ENCODE peak calls at places on chromosomes 4 and X, in five cellular contexts. H is NCI-H460, A is psoas muscle, S is posterior cingulate gyrus, F is heart right ventricle. K is an unnamed sample.
A peak's percentile ranks its signal among the peaks of the same experiment; 100 is the strongest.

GRCh38 chr4:181938641-181939040 is 304.6 kb upstream of the TENM3 start:
- DNase-seq in H (no peak), A (no peak), S (no peak), F (no peak), K (no peak)

GRCh38 chr4:5824635-5825034 is 68.3 kb downstream of the CRMP1 start:
- DNase-seq in H (peak; percentile 14), A (no peak), S (no peak), F (no peak), K (no peak)

GRCh38 chr4:7332216-7333023 is 102.3 kb downstream of the PSAPL1 start:
- DNase-seq in H (no peak), A (peak; percentile 32), S (no peak), F (peak; percentile 27), K (peak; percentile 54)

GRCh38 chr4:19455850-19456602 is 795.7 kb upstream of the SLIT2 start:
- DNase-seq in H (no peak), A (no peak), S (no peak), F (no peak), K (no peak)

GRCh38 chr4:95465010-95465409 is 83.8 kb downstream of the UNC5C start:
- DNase-seq in H (no peak), A (no peak), S (no peak), F (no peak), K (no peak)

GRCh38 chrX:69137371-69137881 is 27.8 kb downstream of the PJA1 start:
- DNase-seq in H (no peak), A (no peak), S (no peak), F (peak; percentile 16), K (no peak)

GRCh38 chrX:107146670-107147069 is 28.0 kb upstream of the RBM41 start:
- DNase-seq in H (no peak), A (no peak), S (no peak), F (no peak), K (no peak)

GRCh38 chr4:107640157-107640556 is 79.9 kb downstream of the PAPSS1 start:
- DNase-seq in H (no peak), A (no peak), S (no peak), F (no peak), K (no peak)

GRCh38 chrX:1537031-1537715 is at the start of gene P2RY8:
- DNase-seq in H (peak; percentile 52), A (peak; percentile 60), S (no peak), F (peak; percentile 55), K (peak; percentile 75)

K was measured in left cardiac atrium.